ENCODE peak calls at places on chromosomes 5 and 9, in nine cellular contexts. L is A673, K is fibroblast of lung, Y is right lobe of liver, H is skeletal muscle cell, D is OCI-LY7, R is neuronal stem cell, S is astrocyte of the spinal cord, M is HCT116. I is an unnamed sample.

GRCh38 chr9:12719431-12719830 is 26.2 kb downstream of the TYRP1 start:
- DNase-seq in S (peak; percentile 63), K (peak; percentile 76), D (peak; percentile 4), R (no peak), L (peak; percentile 51), H (no peak), Y (no peak), M (peak; percentile 24), I (no peak)

GRCh38 chr5:82104872-82105271 is 133.0 kb downstream of the ATG10 start:
- DNase-seq in L (no peak), M (no peak), D (no peak), R (no peak), S (no peak), H (no peak), K (no peak), Y (no peak), I (no peak)

GRCh38 chr5:7705261-7705660 is 145.7 kb downstream of the CFAP90 start:
- DNase-seq in Y (no peak), K (no peak), H (no peak), R (no peak), S (no peak), M (no peak), D (no peak), L (no peak), I (no peak)

GRCh38 chr9:72615931-72616330 is 94.5 kb downstream of the TMC1 start:
- DNase-seq in D (no peak), M (no peak), Y (no peak), K (no peak), R (no peak), H (no peak), L (no peak), S (no peak), I (no peak)

GRCh38 chr5:98519530-98519929 is 253.9 kb upstream of the RGMB start:
- DNase-seq in H (no peak), Y (no peak), S (no peak), L (no peak), D (no peak), R (no peak), M (no peak), K (no peak), I (no peak)

GRCh38 chr5:9610344-9610743 is 19.8 kb downstream of the TAS2R1 start:
- DNase-seq in D (no peak), L (no peak), M (no peak), Y (no peak), R (no peak), H (no peak), K (no peak), S (no peak), I (no peak)

GRCh38 chr5:23013395-23013994 is 160.4 kb upstream of the CDH12 start:
- DNase-seq in M (no peak), H (no peak), Y (no peak), D (no peak), K (peak; percentile 41), L (no peak), R (no peak), S (no peak), I (no peak)

GRCh38 chr5:143850050-143850713 is 38.2 kb downstream of the HMHB1 start:
- DNase-seq in L (no peak), D (no peak), S (no peak), M (no peak), R (no peak), Y (no peak), K (no peak), H (no peak), I (no peak)

GRCh38 chr9:92324451-92324850 is 699 bp downstream of the NOL8 start:
- DNase-seq in D (peak; percentile 10), S (no peak), L (no peak), M (no peak), K (no peak), Y (no peak), R (no peak), H (no peak), I (no peak)

GRCh38 chr5:143008809-143009521 is 238.8 kb downstream of the ARHGAP26 start:
- DNase-seq in K (peak; percentile 92), L (peak; percentile 14), Y (no peak), S (peak; percentile 95), M (peak; percentile 79), R (no peak), D (no peak), H (peak; percentile 99), I (no peak)

GRCh38 chr5:169408166-169408565 is 107.2 kb upstream of the SLIT3 start:
- DNase-seq in H (no peak), S (no peak), L (no peak), K (no peak), D (no peak), Y (no peak), M (no peak), R (no peak), I (no peak)

GRCh38 chr5:132053483-132053882 is 7.0 kb upstream of the IL3 start:
- DNase-seq in L (no peak), M (no peak), S (no peak), R (no peak), H (no peak), Y (no peak), D (no peak), K (no peak), I (no peak)

GRCh38 chr9:130632081-130632710 is 32.2 kb upstream of the PRDM12 start:
- DNase-seq in H (no peak), S (no peak), R (no peak), K (no peak), Y (no peak), M (no peak), D (no peak), L (no peak), I (no peak)

GRCh38 chr9:35566417-35566816 is 38.6 kb upstream of the TESK1 start:
- DNase-seq in L (no peak), H (no peak), D (no peak), Y (no peak), S (no peak), R (no peak), M (no peak), K (no peak), I (no peak)
- H3K4me3 ChIP-seq in L (no peak overlapping the region), H (no peak overlapping the region), D (no peak overlapping the region), Y (no peak overlapping the region), S (no peak overlapping the region), R (no peak overlapping the region), M (no peak overlapping the region), K (no peak overlapping the region), I (no peak overlapping the region)

DNA sequence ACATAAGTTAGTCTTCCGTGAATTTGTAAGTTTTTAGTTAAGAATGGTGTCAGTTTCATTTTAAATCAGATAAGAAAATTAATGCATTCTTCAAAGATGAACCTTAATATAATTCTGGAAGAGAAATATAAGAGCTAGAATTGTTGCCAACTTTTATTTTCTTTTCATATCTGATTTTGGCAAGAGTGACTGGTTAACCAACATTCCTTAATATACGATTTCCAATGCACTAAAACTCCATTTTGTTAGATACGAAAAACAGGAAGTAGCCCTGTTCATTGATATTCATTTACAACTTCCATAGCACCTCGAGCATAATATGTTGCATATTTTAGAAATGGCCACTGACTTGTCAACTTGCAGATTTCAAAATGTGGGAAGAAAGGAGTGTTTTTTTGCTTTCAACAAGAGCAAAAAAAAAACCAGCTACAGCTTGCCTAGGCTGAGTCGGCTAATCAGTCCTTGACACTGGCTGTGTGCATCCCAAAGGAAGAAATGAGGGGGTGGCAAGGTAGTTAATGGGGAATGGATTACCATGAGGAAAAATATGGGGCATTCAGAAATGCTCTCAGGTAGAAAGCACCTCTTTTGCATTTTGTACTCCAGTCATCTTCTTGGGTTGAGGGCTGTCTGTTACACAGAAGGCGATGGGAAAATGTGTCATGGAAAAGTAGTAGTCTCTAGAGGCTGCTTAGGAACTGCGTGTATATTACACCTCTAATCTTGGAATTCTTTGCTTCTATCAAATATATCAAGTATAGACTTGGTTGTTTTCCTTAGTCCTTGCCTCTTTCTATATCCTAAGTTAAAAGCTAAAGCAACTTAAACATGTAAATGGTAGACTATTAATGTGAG is 3.9 kb downstream of the MAP3K1 start:
- DNase-seq in S (no peak), M (no peak), R (no peak), D (peak; percentile 42), L (peak; percentile 9), K (peak; percentile 39), Y (no peak), H (no peak), I (no peak)
- H3K4me3 ChIP-seq in S (no peak overlapping the region), M (no peak overlapping the region), R (no peak overlapping the region), D (peak overlapping the region; percentile 95), L (peak overlapping the region; percentile 20), K (peak overlapping the region; percentile 35), Y (no peak overlapping the region), H (no peak overlapping the region), I (no peak overlapping the region)

GRCh38 chr9:137251490-137252268 is 593 bp downstream of the STPG3 start:
- DNase-seq in L (no peak), S (no peak), H (no peak), R (no peak), K (no peak), D (no peak), M (no peak), Y (no peak), I (no peak)

GRCh38 chr9:137252555-137253506 is 1.7 kb downstream of the STPG3 start:
- DNase-seq in R (no peak), D (peak; percentile 76), S (no peak), L (no peak), M (no peak), Y (no peak), H (no peak), K (no peak), I (no peak)

GRCh38 chr9:137250329-137251193 is 525 bp upstream of the STPG3 start:
- DNase-seq in K (no peak), D (no peak), L (no peak), Y (no peak), M (no peak), H (no peak), R (no peak), S (no peak), I (no peak)

GRCh38 chr9:137253717-137254623 is 1.2 kb upstream of the NELFB start:
- DNase-seq in Y (peak; percentile 80), M (no peak), H (no peak), S (no peak), K (no peak), L (peak; percentile 60), D (no peak), R (no peak), I (no peak)

DNA sequence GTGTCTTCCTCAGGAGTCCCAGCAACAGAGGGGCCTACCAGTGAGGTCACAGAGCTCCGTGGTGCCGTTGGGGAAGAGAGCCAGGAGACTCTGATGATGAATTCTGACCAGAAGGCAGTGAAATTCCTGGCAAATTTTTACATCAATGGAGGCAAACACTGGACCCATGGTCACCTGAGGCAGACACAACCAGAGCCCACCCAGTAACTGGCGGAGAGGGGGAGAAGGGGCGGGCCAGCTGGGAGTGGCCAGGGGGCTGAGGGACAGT is at the start of gene STPG3:
- DNase-seq in L (no peak), D (no peak), H (no peak), R (no peak), M (no peak), S (no peak), K (no peak), Y (no peak), I (no peak)
- H3K4me3 ChIP-seq in L (no peak within 1 kb of the TSS), D (no peak within 1 kb of the TSS), H (no peak within 1 kb of the TSS), R (no peak within 1 kb of the TSS), M (no peak within 1 kb of the TSS), S (no peak within 1 kb of the TSS), K (no peak within 1 kb of the TSS), Y (no peak within 1 kb of the TSS), I (no peak within 1 kb of the TSS)

GRCh38 chr9:127520941-127521918 is 69.9 kb downstream of the LRSAM1 start:
- DNase-seq in Y (peak; percentile 57), M (no peak), L (no peak), K (peak; percentile 83), S (peak; percentile 90), R (no peak), D (no peak), H (peak; percentile 74), I (peak; percentile 59)
- H3K4me3 ChIP-seq in Y (no peak overlapping the region), M (no peak overlapping the region), L (no peak overlapping the region), K (no peak overlapping the region), S (no peak overlapping the region), R (no peak overlapping the region), D (no peak overlapping the region), H (no peak overlapping the region), I (no peak overlapping the region)

I was measured in aorta.